ENCODE peak calls at places on chromosomes 4 and X, in five cellular contexts. E is colonic mucosa, Z is fibroblast of mammary gland, J is heart left ventricle, F is right atrium auricular region. R is an unnamed sample.

GRCh38 chr4:15003441-15003890 is 1.2 kb downstream of the CPEB2 start:
- DNase-seq in E (peak; percentile 54), Z (no peak), J (peak; percentile 73), F (no peak), R (no peak)

GRCh38 chr4:61750810-61751209 is 550.7 kb downstream of the ADGRL3 start:
- DNase-seq in E (no peak), Z (no peak), J (no peak), F (no peak), R (no peak)

GRCh38 chrX:38754102-38754790 is 47.0 kb upstream of the MID1IP1 start:
- DNase-seq in E (peak; percentile 22), Z (peak; percentile 66), J (no peak), F (no peak), R (peak; percentile 38)

GRCh38 chrX:53456254-53456653 is 22.1 kb upstream of the HSD17B10 start:
- DNase-seq in E (no peak), Z (peak; percentile 72), J (no peak), F (no peak), R (no peak)

GRCh38 chrX:153375571-153375970 is 25.6 kb downstream of the PNMA6E start:
- DNase-seq in E (no peak), Z (no peak), J (no peak), F (no peak), R (no peak)

GRCh38 chrX:19799319-19800182 is 87.8 kb downstream of the SH3KBP1 start:
- DNase-seq in E (no peak), Z (peak; percentile 65), J (no peak), F (no peak), R (no peak)

GRCh38 chr4:147981305-147981704 is 249.4 kb downstream of the ARHGAP10 start:
- DNase-seq in E (no peak), Z (peak; percentile 68), J (no peak), F (no peak), R (peak; percentile 31)

GRCh38 chr4:24143741-24144140 is 253.9 kb upstream of the PPARGC1A start:
- DNase-seq in E (no peak), Z (no peak), J (no peak), F (no peak), R (no peak)

GRCh38 chr4:6043843-6044242 is 25.6 kb upstream of the C4orf50 start:
- DNase-seq in E (no peak), Z (no peak), J (no peak), F (no peak), R (no peak)

GRCh38 chr4:6046526-6047129 is 28.4 kb upstream of the C4orf50 start:
- DNase-seq in E (no peak), Z (no peak), J (no peak), F (no peak), R (no peak)

GRCh38 chr4:6044276-6044675 is 26.0 kb upstream of the C4orf50 start:
- DNase-seq in E (no peak), Z (no peak), J (no peak), F (no peak), R (no peak)

GRCh38 chr4:6043188-6043587 is 25.0 kb upstream of the C4orf50 start:
- DNase-seq in E (no peak), Z (no peak), J (no peak), F (no peak), R (no peak)

GRCh38 chr4:6044805-6045204 is 26.6 kb upstream of the C4orf50 start:
- DNase-seq in E (no peak), Z (no peak), J (no peak), F (no peak), R (no peak)
- TF ChIP-seq CTCF in E (no peak), Z (no peak), J (no peak), F (no peak), R (no peak)

DNA sequence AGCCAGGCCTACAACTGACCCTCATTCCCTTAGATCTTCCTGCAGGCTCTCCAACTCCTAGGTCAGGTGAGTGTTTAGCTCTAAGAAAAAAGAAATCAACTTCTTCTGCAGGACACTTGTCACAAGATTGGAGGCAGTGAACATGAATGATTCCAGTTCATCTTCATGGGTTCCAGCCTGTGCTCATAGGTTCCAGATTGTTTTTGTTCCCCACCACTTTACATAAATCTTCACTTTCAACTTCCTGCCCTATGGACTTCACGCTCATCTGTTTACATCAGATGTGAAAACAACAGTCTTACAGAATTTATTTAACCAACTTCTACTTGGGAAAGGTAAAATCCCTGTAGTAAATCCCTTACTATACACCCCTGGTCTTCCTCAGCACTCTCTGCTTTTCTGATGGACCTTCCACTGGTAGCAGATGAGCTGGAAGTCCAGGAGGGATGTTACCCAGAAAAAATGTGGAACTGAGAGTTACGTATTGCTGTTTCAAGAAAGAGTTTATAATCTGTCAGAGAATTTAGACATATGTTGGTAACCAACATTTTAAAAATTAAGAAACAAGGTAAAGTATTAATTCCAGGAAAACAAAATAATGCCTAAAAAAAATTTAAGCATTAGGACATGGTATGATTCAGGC is 62.4 kb downstream of the ANAPC10 start:
- DNase-seq in E (no peak), Z (no peak), J (no peak), F (no peak), R (no peak)
- H3K4me3 ChIP-seq in E (no peak overlapping the region), Z (no peak overlapping the region), J (no peak overlapping the region), F (no peak overlapping the region), R (no peak overlapping the region)

GRCh38 chr4:48553720-48554119 is 63.7 kb downstream of the ZAR1 start:
- DNase-seq in E (no peak), Z (no peak), J (no peak), F (no peak), R (no peak)
- TF ChIP-seq CTCF in E (no peak), Z (no peak), J (no peak), F (no peak), R (no peak)

GRCh38 chr4:88264338-88264737 is 20.0 kb downstream of the PPM1K start:
- DNase-seq in E (no peak), Z (no peak), J (no peak), F (no peak), R (no peak)
- H3K4me3 ChIP-seq in E (no peak overlapping the region), Z (no peak overlapping the region), J (no peak overlapping the region), F (no peak overlapping the region), R (no peak overlapping the region)

R was measured in astrocyte of the cerebellum.